ENCODE peak calls at places on chromosomes 16 and 17, in seven cellular contexts. One of them, this sample, is unnamed.

GRCh38 chr17:46200200-46200599 is 7.0 kb upstream of the KANSL1 start:
- DNase-seq in GM10248: no peak
- DNase-seq in Panc1: no peak
- DNase-seq in effector memory CD8-positive, alpha-beta T cell: no peak
- DNase-seq in germinal center: no peak
- DNase-seq in activated T-cell treated with anti-CD3 and anti-CD28 coated beads, Interleukin-2, amount 50 U/mL, for 72 hours: no peak
- DNase-seq in activated CD4-positive, alpha-beta T cell treated with anti-CD3 and anti-CD28 coated beads for 48 hours: no peak
- DNase-seq in this sample: no peak

GRCh38 chr17:19613979-19614378 is 34.6 kb upstream of the ALDH3A2 start:
- DNase-seq in GM10248: no peak
- DNase-seq in Panc1: no peak
- DNase-seq in effector memory CD8-positive, alpha-beta T cell: no peak
- DNase-seq in germinal center: no peak
- DNase-seq in activated T-cell treated with anti-CD3 and anti-CD28 coated beads, Interleukin-2, amount 50 U/mL, for 72 hours: no peak
- DNase-seq in activated CD4-positive, alpha-beta T cell treated with anti-CD3 and anti-CD28 coated beads for 48 hours: no peak
- DNase-seq in this sample: no peak

GRCh38 chr16:49021136-49021535 is 260.5 kb downstream of the CBLN1 start:
- DNase-seq in GM10248: no peak
- DNase-seq in Panc1: no peak
- DNase-seq in effector memory CD8-positive, alpha-beta T cell: no peak
- DNase-seq in germinal center: no peak
- DNase-seq in activated T-cell treated with anti-CD3 and anti-CD28 coated beads, Interleukin-2, amount 50 U/mL, for 72 hours: no peak
- DNase-seq in activated CD4-positive, alpha-beta T cell treated with anti-CD3 and anti-CD28 coated beads for 48 hours: no peak
- DNase-seq in this sample: no peak

GRCh38 chr16:83899272-83899897 is 470 bp downstream of the MLYCD start:
- DNase-seq in GM10248: peak
- DNase-seq in Panc1: no peak
- DNase-seq in effector memory CD8-positive, alpha-beta T cell: peak
- DNase-seq in germinal center: peak
- DNase-seq in activated T-cell treated with anti-CD3 and anti-CD28 coated beads, Interleukin-2, amount 50 U/mL, for 72 hours: peak
- DNase-seq in activated CD4-positive, alpha-beta T cell treated with anti-CD3 and anti-CD28 coated beads for 48 hours: peak
- DNase-seq in this sample: peak

GRCh38 chr17:19308398-19308797 is 54.1 kb downstream of the B9D1 start:
- DNase-seq in GM10248: no peak
- DNase-seq in Panc1: no peak
- DNase-seq in effector memory CD8-positive, alpha-beta T cell: no peak
- DNase-seq in germinal center: no peak
- DNase-seq in activated T-cell treated with anti-CD3 and anti-CD28 coated beads, Interleukin-2, amount 50 U/mL, for 72 hours: no peak
- DNase-seq in activated CD4-positive, alpha-beta T cell treated with anti-CD3 and anti-CD28 coated beads for 48 hours: no peak
- DNase-seq in this sample: no peak

GRCh38 chr16:84119368-84119767 is 2.6 kb upstream of the MBTPS1 start:
- DNase-seq in GM10248: no peak
- DNase-seq in Panc1: no peak
- DNase-seq in effector memory CD8-positive, alpha-beta T cell: no peak
- DNase-seq in germinal center: no peak
- DNase-seq in activated T-cell treated with anti-CD3 and anti-CD28 coated beads, Interleukin-2, amount 50 U/mL, for 72 hours: no peak
- DNase-seq in activated CD4-positive, alpha-beta T cell treated with anti-CD3 and anti-CD28 coated beads for 48 hours: no peak
- DNase-seq in this sample: no peak

GRCh38 chr16:84307209-84307954 is 12.7 kb downstream of the WFDC1 start:
- DNase-seq in GM10248: no peak
- DNase-seq in Panc1: no peak
- DNase-seq in effector memory CD8-positive, alpha-beta T cell: no peak
- DNase-seq in germinal center: no peak
- DNase-seq in activated T-cell treated with anti-CD3 and anti-CD28 coated beads, Interleukin-2, amount 50 U/mL, for 72 hours: no peak
- DNase-seq in activated CD4-positive, alpha-beta T cell treated with anti-CD3 and anti-CD28 coated beads for 48 hours: no peak
- DNase-seq in this sample: no peak

GRCh38 chr16:1762196-1762878 is 9.0 kb downstream of the NME3 start:
- DNase-seq in GM10248: no peak
- DNase-seq in Panc1: no peak
- DNase-seq in effector memory CD8-positive, alpha-beta T cell: no peak
- DNase-seq in germinal center: no peak
- DNase-seq in activated T-cell treated with anti-CD3 and anti-CD28 coated beads, Interleukin-2, amount 50 U/mL, for 72 hours: no peak
- DNase-seq in activated CD4-positive, alpha-beta T cell treated with anti-CD3 and anti-CD28 coated beads for 48 hours: no peak
- DNase-seq in this sample: no peak

GRCh38 chr17:7479389-7480192 is at the start of gene ZBTB4:
- DNase-seq in GM10248: peak
- DNase-seq in Panc1: no peak
- DNase-seq in effector memory CD8-positive, alpha-beta T cell: peak
- DNase-seq in germinal center: peak
- DNase-seq in activated T-cell treated with anti-CD3 and anti-CD28 coated beads, Interleukin-2, amount 50 U/mL, for 72 hours: peak
- DNase-seq in activated CD4-positive, alpha-beta T cell treated with anti-CD3 and anti-CD28 coated beads for 48 hours: peak
- DNase-seq in this sample: peak

GRCh38 chr17:6574689-6575595 is 18.6 kb upstream of the PITPNM3 start:
- DNase-seq in GM10248: peak
- DNase-seq in Panc1: no peak
- DNase-seq in effector memory CD8-positive, alpha-beta T cell: no peak
- DNase-seq in germinal center: peak
- DNase-seq in activated T-cell treated with anti-CD3 and anti-CD28 coated beads, Interleukin-2, amount 50 U/mL, for 72 hours: peak
- DNase-seq in activated CD4-positive, alpha-beta T cell treated with anti-CD3 and anti-CD28 coated beads for 48 hours: peak
- DNase-seq in this sample: peak

GRCh38 chr16:66273644-66274334 is 92.7 kb upstream of the CDH5 start:
- DNase-seq in GM10248: no peak
- DNase-seq in Panc1: no peak
- DNase-seq in effector memory CD8-positive, alpha-beta T cell: no peak
- DNase-seq in germinal center: no peak
- DNase-seq in activated T-cell treated with anti-CD3 and anti-CD28 coated beads, Interleukin-2, amount 50 U/mL, for 72 hours: no peak
- DNase-seq in activated CD4-positive, alpha-beta T cell treated with anti-CD3 and anti-CD28 coated beads for 48 hours: no peak
- DNase-seq in this sample: no peak

GRCh38 chr16:84505249-84506156 is 1.0 kb upstream of the MEAK7 start:
- DNase-seq in GM10248: no peak
- DNase-seq in Panc1: no peak
- DNase-seq in effector memory CD8-positive, alpha-beta T cell: no peak
- DNase-seq in germinal center: no peak
- DNase-seq in activated T-cell treated with anti-CD3 and anti-CD28 coated beads, Interleukin-2, amount 50 U/mL, for 72 hours: no peak
- DNase-seq in activated CD4-positive, alpha-beta T cell treated with anti-CD3 and anti-CD28 coated beads for 48 hours: no peak
- DNase-seq in this sample: peak

GRCh38 chr16:58375386-58375785 is 16.9 kb upstream of the GINS3 start:
- DNase-seq in GM10248: no peak
- DNase-seq in Panc1: no peak
- DNase-seq in effector memory CD8-positive, alpha-beta T cell: no peak
- DNase-seq in germinal center: no peak
- DNase-seq in activated T-cell treated with anti-CD3 and anti-CD28 coated beads, Interleukin-2, amount 50 U/mL, for 72 hours: no peak
- DNase-seq in activated CD4-positive, alpha-beta T cell treated with anti-CD3 and anti-CD28 coated beads for 48 hours: no peak
- DNase-seq in this sample: no peak

GRCh38 chr17:51601622-51602261 is 341.4 kb downstream of the UTP18 start:
- DNase-seq in GM10248: no peak
- DNase-seq in Panc1: no peak
- DNase-seq in effector memory CD8-positive, alpha-beta T cell: no peak
- DNase-seq in germinal center: no peak
- DNase-seq in activated T-cell treated with anti-CD3 and anti-CD28 coated beads, Interleukin-2, amount 50 U/mL, for 72 hours: no peak
- DNase-seq in activated CD4-positive, alpha-beta T cell treated with anti-CD3 and anti-CD28 coated beads for 48 hours: no peak
- DNase-seq in this sample: no peak

GRCh38 chr17:2749058-2749783 is at the start of gene CCDC92B:
- DNase-seq in GM10248: no peak
- DNase-seq in Panc1: no peak
- DNase-seq in effector memory CD8-positive, alpha-beta T cell: no peak
- DNase-seq in germinal center: no peak
- DNase-seq in activated T-cell treated with anti-CD3 and anti-CD28 coated beads, Interleukin-2, amount 50 U/mL, for 72 hours: no peak
- DNase-seq in activated CD4-positive, alpha-beta T cell treated with anti-CD3 and anti-CD28 coated beads for 48 hours: no peak
- DNase-seq in this sample: no peak

GRCh38 chr17:5826384-5826783 is 242.1 kb upstream of the NLRP1 start:
- DNase-seq in GM10248: no peak
- DNase-seq in Panc1: peak
- DNase-seq in effector memory CD8-positive, alpha-beta T cell: no peak
- DNase-seq in germinal center: no peak
- DNase-seq in activated T-cell treated with anti-CD3 and anti-CD28 coated beads, Interleukin-2, amount 50 U/mL, for 72 hours: no peak
- DNase-seq in activated CD4-positive, alpha-beta T cell treated with anti-CD3 and anti-CD28 coated beads for 48 hours: no peak
- DNase-seq in this sample: no peak

GRCh38 chr17:76682306-76682705 is 28.5 kb downstream of the MXRA7 start:
- DNase-seq in GM10248: no peak
- DNase-seq in Panc1: no peak
- DNase-seq in effector memory CD8-positive, alpha-beta T cell: no peak
- DNase-seq in germinal center: no peak
- DNase-seq in activated T-cell treated with anti-CD3 and anti-CD28 coated beads, Interleukin-2, amount 50 U/mL, for 72 hours: no peak
- DNase-seq in activated CD4-positive, alpha-beta T cell treated with anti-CD3 and anti-CD28 coated beads for 48 hours: no peak
- DNase-seq in this sample: no peak

This sample was measured in GM12865.